ENCODE peak calls at places on chromosomes 12 and 14, in seven cellular contexts. V is stimulated activated CD4-positive, alpha-beta T cell treated with anti-CD3 and anti-CD28 coated beads, Interleukin-2, amount 100 ng/mL, for 48 hours; K is endothelial cell; T is RCC 7860; A is nephron progenitor cell; D is fibroblast of pulmonary artery; R is Caki2. B is an unnamed sample.

GRCh38 chr14:49999216-49999761 is 106.4 kb downstream of the ARF6 start:
- DNase-seq in A (no peak), K (peak; percentile 16), V (peak; percentile 64), D (peak; percentile 71), R (peak; percentile 83), T (peak; percentile 83), B (peak; percentile 86)

GRCh38 chr12:107091989-107092641 is 1.2 kb downstream of the CRY1 start:
- DNase-seq in K (peak; percentile 60), D (peak; percentile 97), V (peak; percentile 20), T (peak; percentile 95), R (peak; percentile 95), A (peak; percentile 26), B (peak; percentile 77)

GRCh38 chr12:94149781-94150482 is 1.6 kb downstream of the PLXNC1 start:
- DNase-seq in R (no peak), K (peak; percentile 20), V (no peak), A (peak; percentile 66), D (peak; percentile 44), T (no peak), B (no peak)

GRCh38 chr14:95294320-95294719 is 25.4 kb downstream of the CLMN start:
- DNase-seq in V (no peak), A (no peak), K (no peak), D (no peak), T (no peak), R (no peak), B (no peak)

GRCh38 chr14:99260116-99260515 is 11.9 kb downstream of the BCL11B start:
- DNase-seq in V (no peak), T (no peak), R (no peak), D (no peak), A (no peak), K (no peak), B (no peak)

GRCh38 chr14:54686871-54687749 is 120.2 kb downstream of the SAMD4A start:
- DNase-seq in D (no peak), T (no peak), V (no peak), K (no peak), A (no peak), R (no peak), B (no peak)

GRCh38 chr12:22744197-22744596 is 119.2 kb downstream of the ETNK1 start:
- DNase-seq in T (no peak), R (no peak), D (no peak), V (no peak), K (no peak), A (no peak), B (no peak)

GRCh38 chr12:64836856-64837255 is 12.4 kb downstream of the TBC1D30 start:
- DNase-seq in A (no peak), T (no peak), K (no peak), D (no peak), V (no peak), R (no peak), B (no peak)

GRCh38 chr12:13135336-13136178 is 32.1 kb upstream of the GSG1 start:
- DNase-seq in T (peak; percentile 88), R (peak; percentile 94), V (no peak), K (no peak), A (no peak), D (peak; percentile 71), B (no peak)

GRCh38 chr12:116712458-116713303 is 25.2 kb downstream of the SPRING1 start:
- DNase-seq in R (no peak), A (no peak), K (no peak), V (no peak), T (no peak), D (no peak), B (no peak)

GRCh38 chr12:109786799-109787198 is 46.4 kb downstream of the TRPV4 start:
- DNase-seq in A (no peak), D (no peak), V (no peak), T (no peak), R (no peak), K (no peak), B (no peak)

GRCh38 chr14:64465856-64466554 is 706 bp downstream of the AKAP5 start:
- DNase-seq in K (peak; percentile 49), R (peak; percentile 17), D (peak; percentile 52), T (no peak), A (peak; percentile 35), V (no peak), B (no peak)

GRCh38 chr12:75635606-75636444 is 124.4 kb upstream of the KRR1 start:
- DNase-seq in T (peak; percentile 86), R (peak; percentile 66), V (no peak), A (no peak), K (no peak), D (peak; percentile 77), B (peak; percentile 80)

GRCh38 chr12:32030151-32030550 is 70.9 kb downstream of the RESF1 start:
- DNase-seq in D (no peak), R (no peak), K (no peak), V (no peak), T (no peak), A (no peak), B (no peak)

GRCh38 chr14:56794088-56794556 is 16.2 kb downstream of the OTX2 start:
- DNase-seq in T (no peak), K (peak; percentile 13), A (no peak), V (no peak), R (no peak), D (no peak), B (no peak)

GRCh38 chr12:25558566-25558965 is 5.5 kb upstream of the LMNTD1 start:
- DNase-seq in V (no peak), T (peak; percentile 64), D (no peak), A (no peak), R (peak; percentile 56), K (no peak), B (no peak)

GRCh38 chr14:93010543-93011541 is 87.9 kb downstream of the CHGA start:
- DNase-seq in V (no peak), D (no peak), A (no peak), R (peak; percentile 48), T (peak; percentile 13), K (no peak), B (peak; percentile 44)

GRCh38 chr12:6533653-6534157 is 612 bp upstream of the GAPDH start:
- DNase-seq in V (peak; percentile 60), R (peak; percentile 98), T (peak; percentile 78), D (peak; percentile 82), K (peak; percentile 69), A (peak; percentile 76), B (peak; percentile 83)

GRCh38 chr12:5592313-5592712 is 160.4 kb downstream of the NTF3 start:
- DNase-seq in R (no peak), D (no peak), K (no peak), T (no peak), V (no peak), A (no peak), B (no peak)

GRCh38 chr12:12803186-12803585 is 10.0 kb upstream of the DDX47 start:
- DNase-seq in R (peak; percentile 94), V (no peak), K (no peak), A (no peak), D (peak; percentile 73), T (peak; percentile 94), B (peak; percentile 54)

GRCh38 chr12:22100952-22101748 is 55.1 kb downstream of the CMAS start:
- DNase-seq in R (peak; percentile 9), V (no peak), D (peak; percentile 85), K (peak; percentile 53), A (peak; percentile 32), T (peak; percentile 38), B (peak; percentile 83)

GRCh38 chr12:65055874-65056273 is 65.2 kb downstream of the WIF1 start:
- DNase-seq in V (no peak), A (no peak), T (no peak), D (no peak), K (no peak), R (no peak), B (no peak)

GRCh38 chr14:101814869-101815268 is 53.4 kb downstream of the PPP2R5C start:
- DNase-seq in V (no peak), A (no peak), R (no peak), K (no peak), T (no peak), D (no peak), B (no peak)

GRCh38 chr12:108360487-108360886 is 21.4 kb upstream of the CMKLR1 start:
- DNase-seq in A (no peak), K (no peak), D (no peak), T (peak; percentile 16), V (no peak), R (peak; percentile 22), B (no peak)

GRCh38 chr12:7835116-7835515 is 37.6 kb downstream of the SLC2A14 start:
- DNase-seq in V (no peak), R (no peak), D (no peak), T (no peak), K (no peak), A (no peak), B (no peak)

GRCh38 chr14:89952581-89952980 is 1.9 kb downstream of the EFCAB11 start:
- DNase-seq in R (no peak), D (no peak), V (no peak), T (no peak), K (no peak), A (no peak), B (no peak)

GRCh38 chr12:45762185-45763110 is 32.9 kb downstream of the ARID2 start:
- DNase-seq in R (peak; percentile 30), K (peak; percentile 18), V (no peak), T (peak; percentile 44), D (peak; percentile 79), A (no peak), B (peak; percentile 30)

GRCh38 chr12:89350661-89351488 is 1.4 kb downstream of the DUSP6 start:
- DNase-seq in A (no peak), V (peak; percentile 8), T (no peak), R (no peak), K (no peak), D (peak; percentile 59), B (no peak)

GRCh38 chr12:26334621-26335124 is 139.3 kb downstream of the SSPN start:
- DNase-seq in A (no peak), V (no peak), R (no peak), K (no peak), D (no peak), T (no peak), B (no peak)

GRCh38 chr12:47773062-47773857 is at the start of gene SLC48A1:
- DNase-seq in V (peak; percentile 53), T (no peak), D (peak; percentile 55), R (peak; percentile 43), A (peak; percentile 85), K (peak; percentile 85), B (peak; percentile 18)

GRCh38 chr14:72962829-72963312 is 36.6 kb downstream of the DCAF4 start:
- DNase-seq in D (peak; percentile 69), R (peak; percentile 83), T (peak; percentile 77), K (no peak), A (no peak), V (no peak), B (no peak)

GRCh38 chr12:93918262-93918661 is 230.1 kb upstream of the PLXNC1 start:
- DNase-seq in D (peak; percentile 79), V (no peak), R (no peak), A (no peak), K (no peak), T (no peak), B (no peak)